ENCODE peak calls at places on chromosomes 13 and 19, in four cellular contexts. F is MV-4-11, W is right lobe of liver, Q is body of pancreas. T is an unnamed sample.

GRCh38 chr13:19153782-19154450 is 27.7 kb downstream of the TUBA3C start:
- DNase-seq in F (no peak), W (no peak), Q (no peak), T (peak; percentile 58)

GRCh38 chr13:100363351-100363750 is 225.2 kb downstream of the GGACT start:
- DNase-seq in F (no peak), W (no peak), Q (no peak), T (no peak)

GRCh38 chr13:112457485-112457884 is 81.3 kb downstream of the SPACA7 start:
- DNase-seq in F (no peak), W (no peak), Q (no peak), T (no peak)

GRCh38 chr19:3608750-3609322 is 2.2 kb upstream of the TBXA2R start:
- DNase-seq in F (peak; percentile 66), W (peak; percentile 60), Q (no peak), T (no peak)

GRCh38 chr13:66794340-66795031 is 435.6 kb downstream of the PCDH9 start:
- DNase-seq in F (no peak), W (no peak), Q (no peak), T (no peak)

GRCh38 chr13:24630851-24631341 is 49.3 kb upstream of the ATP12A start:
- DNase-seq in F (peak; percentile 65), W (no peak), Q (no peak), T (no peak)

GRCh38 chr13:30413842-30414241 is 8.5 kb upstream of the UBE2L5 start:
- DNase-seq in F (peak; percentile 42), W (no peak), Q (no peak), T (no peak)

GRCh38 chr19:33664744-33665143 is 43.0 kb downstream of the CHST8 start:
- DNase-seq in F (no peak), W (no peak), Q (no peak), T (no peak)

GRCh38 chr19:48069435-48069834 is 25.6 kb upstream of the CABP5 start:
- DNase-seq in F (no peak), W (no peak), Q (no peak), T (no peak)

GRCh38 chr13:31998131-31998530 is 33.4 kb upstream of the FRY start:
- DNase-seq in F (no peak), W (no peak), Q (no peak), T (no peak)

GRCh38 chr13:50936681-50937080 is 27.1 kb downstream of the RNASEH2B start:
- DNase-seq in F (peak; percentile 86), W (no peak), Q (no peak), T (no peak)

GRCh38 chr13:99040536-99041141 is 62.8 kb upstream of the DOCK9 start:
- DNase-seq in F (no peak), W (no peak), Q (no peak), T (no peak)

GRCh38 chr13:45994752-45995151 is 57.8 kb downstream of the ZC3H13 start:
- DNase-seq in F (no peak), W (peak; percentile 55), Q (no peak), T (no peak)

GRCh38 chr13:20118268-20119140 is 42.3 kb downstream of the GJA3 start:
- DNase-seq in F (no peak), W (peak; percentile 71), Q (peak; percentile 80), T (peak; percentile 65)

GRCh38 chr19:40006273-40006691 is 9.4 kb downstream of the ZNF546 start:
- DNase-seq in F (no peak), W (no peak), Q (no peak), T (no peak)

GRCh38 chr19:7748756-7749155 is 1.4 kb upstream of the CD209 start:
- DNase-seq in F (peak; percentile 56), W (no peak), Q (no peak), T (peak; percentile 37)

GRCh38 chr19:46067691-46068090 is 26.9 kb upstream of the IGFL4 start:
- DNase-seq in F (no peak), W (no peak), Q (no peak), T (no peak)

GRCh38 chr19:4425531-4425930 is 23.1 kb downstream of the CHAF1A start:
- DNase-seq in F (no peak), W (no peak), Q (no peak), T (no peak)

GRCh38 chr13:39410089-39410901 is 192.7 kb downstream of the LHFPL6 start:
- DNase-seq in F (peak; percentile 80), W (no peak), Q (no peak), T (no peak)

GRCh38 chr13:52348081-52348480 is 57.9 kb downstream of the THSD1 start:
- DNase-seq in F (no peak), W (no peak), Q (no peak), T (no peak)

GRCh38 chr13:94300401-94300800 is 179.1 kb downstream of the DCT start:
- DNase-seq in F (no peak), W (no peak), Q (no peak), T (no peak)

GRCh38 chr13:45773944-45774343 is 71.8 kb downstream of the CBY2 start:
- DNase-seq in F (no peak), W (no peak), Q (no peak), T (no peak)

GRCh38 chr19:1384478-1385110 is 887 bp downstream of the NDUFS7 start:
- DNase-seq in F (no peak), W (no peak), Q (no peak), T (no peak)

GRCh38 chr19:39416626-39417120 is 4.2 kb downstream of the PLEKHG2 start:
- DNase-seq in F (peak; percentile 26), W (no peak), Q (no peak), T (no peak)

GRCh38 chr13:32650705-32651311 is 64.6 kb downstream of the PDS5B start:
- DNase-seq in F (peak; percentile 81), W (peak; percentile 58), Q (peak; percentile 56), T (peak; percentile 83)

GRCh38 chr19:8973501-8974091 is 36.6 kb downstream of the MUC16 start:
- DNase-seq in F (peak; percentile 23), W (no peak), Q (no peak), T (peak; percentile 15)

GRCh38 chr13:23928985-23929384 is 31.7 kb upstream of the C1QTNF9B start:
- DNase-seq in F (no peak), W (no peak), Q (no peak), T (no peak)

GRCh38 chr19:1400281-1401137 is 833 bp downstream of the GAMT start:
- DNase-seq in F (peak; percentile 30), W (peak; percentile 96), Q (peak; percentile 88), T (peak; percentile 93)

GRCh38 chr19:24159707-24160106 is 72.7 kb downstream of the ZNF254 start:
- DNase-seq in F (no peak), W (no peak), Q (no peak), T (no peak)

GRCh38 chr19:18832331-18833140 is 777 bp downstream of the UPF1 start:
- DNase-seq in F (no peak), W (peak; percentile 56), Q (peak; percentile 43), T (peak; percentile 44)

GRCh38 chr13:113904411-113904810 is 40.5 kb upstream of the GAS6 start:
- DNase-seq in F (no peak), W (no peak), Q (peak; percentile 53), T (peak; percentile 42)

GRCh38 chr13:114145256-114145655 is 12.8 kb upstream of the RASA3 start:
- DNase-seq in F (no peak), W (peak; percentile 24), Q (peak; percentile 9), T (no peak)

GRCh38 chr13:98519976-98520375 is 56.9 kb downstream of the STK24 start:
- DNase-seq in F (no peak), W (no peak), Q (no peak), T (no peak)

GRCh38 chr13:23652909-23653726 is 82.9 kb downstream of the TNFRSF19 start:
- DNase-seq in F (no peak), W (no peak), Q (no peak), T (no peak)

GRCh38 chr19:46753420-46754155 is 7.3 kb upstream of the STRN4 start:
- DNase-seq in F (peak; percentile 65), W (peak; percentile 66), Q (peak; percentile 80), T (peak; percentile 68)

T was measured in testis.